ENCODE peak calls at places on chromosomes 7 and 10, in six cellular contexts. One of them, this sample, is unnamed.

GRCh38 chr7:99013266-99014112 is 130.4 kb downstream of the SMURF1 start:
- DNase-seq in pancreas: no peak
- DNase-seq in right atrium auricular region: no peak
- DNase-seq in CD8-positive, alpha-beta memory T cell: no peak
- DNase-seq in fibroblast of the aortic adventitia: no peak
- DNase-seq in brain microvascular endothelial cell: no peak
- DNase-seq in this sample: no peak

GRCh38 chr7:13965077-13965476 is 24.4 kb downstream of the ETV1 start:
- DNase-seq in CD8-positive, alpha-beta memory T cell: no peak
- DNase-seq in brain microvascular endothelial cell: no peak
- DNase-seq in pancreas: no peak
- DNase-seq in right atrium auricular region: no peak
- DNase-seq in fibroblast of the aortic adventitia: no peak
- DNase-seq in this sample: no peak

GRCh38 chr7:121739465-121739864 is 133.5 kb upstream of the PTPRZ1 start:
- DNase-seq in pancreas: no peak
- DNase-seq in right atrium auricular region: no peak
- DNase-seq in CD8-positive, alpha-beta memory T cell: no peak
- DNase-seq in fibroblast of the aortic adventitia: no peak
- DNase-seq in brain microvascular endothelial cell: no peak
- DNase-seq in this sample: no peak

GRCh38 chr7:76060842-76061241 is 12.9 kb downstream of the MDH2 start:
- DNase-seq in brain microvascular endothelial cell: no peak
- DNase-seq in CD8-positive, alpha-beta memory T cell: no peak
- DNase-seq in pancreas: no peak
- DNase-seq in right atrium auricular region: peak
- DNase-seq in fibroblast of the aortic adventitia: peak
- DNase-seq in this sample: no peak

GRCh38 chr10:96512997-96513685 is 585 bp downstream of the TLL2 start:
- DNase-seq in fibroblast of the aortic adventitia: peak
- DNase-seq in brain microvascular endothelial cell: no peak
- DNase-seq in pancreas: no peak
- DNase-seq in CD8-positive, alpha-beta memory T cell: peak
- DNase-seq in right atrium auricular region: no peak
- DNase-seq in this sample: no peak

GRCh38 chr7:142345817-142346216 is 88.0 kb upstream of the PRSS58 start:
- DNase-seq in CD8-positive, alpha-beta memory T cell: peak
- DNase-seq in fibroblast of the aortic adventitia: no peak
- DNase-seq in pancreas: no peak
- DNase-seq in right atrium auricular region: no peak
- DNase-seq in brain microvascular endothelial cell: no peak
- DNase-seq in this sample: no peak

GRCh38 chr10:47094636-47095035 is 183.4 kb downstream of the PTPN20 start:
- DNase-seq in fibroblast of the aortic adventitia: no peak
- DNase-seq in pancreas: no peak
- DNase-seq in brain microvascular endothelial cell: no peak
- DNase-seq in right atrium auricular region: no peak
- DNase-seq in CD8-positive, alpha-beta memory T cell: no peak
- DNase-seq in this sample: no peak

GRCh38 chr7:26061340-26062239 is 90.4 kb upstream of the NFE2L3 start:
- DNase-seq in CD8-positive, alpha-beta memory T cell: peak
- DNase-seq in pancreas: peak
- DNase-seq in brain microvascular endothelial cell: peak
- DNase-seq in fibroblast of the aortic adventitia: peak
- DNase-seq in right atrium auricular region: no peak
- DNase-seq in this sample: no peak

GRCh38 chr7:66114743-66115727 is at the start of gene CRCP:
- DNase-seq in CD8-positive, alpha-beta memory T cell: peak
- DNase-seq in brain microvascular endothelial cell: peak
- DNase-seq in right atrium auricular region: peak
- DNase-seq in fibroblast of the aortic adventitia: peak
- DNase-seq in pancreas: peak
- DNase-seq in this sample: no peak

GRCh38 chr10:122392835-122393234 is 18.3 kb downstream of the PLEKHA1 start:
- DNase-seq in fibroblast of the aortic adventitia: no peak
- DNase-seq in pancreas: no peak
- DNase-seq in brain microvascular endothelial cell: no peak
- DNase-seq in CD8-positive, alpha-beta memory T cell: no peak
- DNase-seq in right atrium auricular region: no peak
- DNase-seq in this sample: no peak

GRCh38 chr10:114023198-114023597 is 20.5 kb upstream of the ADRB1 start:
- DNase-seq in CD8-positive, alpha-beta memory T cell: no peak
- DNase-seq in pancreas: no peak
- DNase-seq in fibroblast of the aortic adventitia: peak
- DNase-seq in brain microvascular endothelial cell: peak
- DNase-seq in right atrium auricular region: no peak
- DNase-seq in this sample: no peak

GRCh38 chr10:127587668-127588395 is 38.7 kb downstream of the NPS start:
- DNase-seq in right atrium auricular region: no peak
- DNase-seq in fibroblast of the aortic adventitia: no peak
- DNase-seq in CD8-positive, alpha-beta memory T cell: no peak
- DNase-seq in brain microvascular endothelial cell: no peak
- DNase-seq in pancreas: no peak
- DNase-seq in this sample: no peak

GRCh38 chr10:18066947-18067346 is 73.3 kb upstream of the CACNB2 start:
- DNase-seq in pancreas: no peak
- DNase-seq in CD8-positive, alpha-beta memory T cell: no peak
- DNase-seq in fibroblast of the aortic adventitia: no peak
- DNase-seq in right atrium auricular region: no peak
- DNase-seq in brain microvascular endothelial cell: no peak
- DNase-seq in this sample: no peak

GRCh38 chr10:83654689-83655088 is 484.6 kb upstream of the GHITM start:
- DNase-seq in right atrium auricular region: no peak
- DNase-seq in CD8-positive, alpha-beta memory T cell: no peak
- DNase-seq in fibroblast of the aortic adventitia: no peak
- DNase-seq in pancreas: no peak
- DNase-seq in brain microvascular endothelial cell: no peak
- DNase-seq in this sample: no peak

GRCh38 chr7:150784120-150784736 is 15.9 kb downstream of the TMEM176B start:
- DNase-seq in fibroblast of the aortic adventitia: no peak
- DNase-seq in pancreas: no peak
- DNase-seq in brain microvascular endothelial cell: no peak
- DNase-seq in right atrium auricular region: peak
- DNase-seq in CD8-positive, alpha-beta memory T cell: no peak
- DNase-seq in this sample: no peak

GRCh38 chr7:1554332-1555045 is 1.5 kb downstream of the TMEM184A start:
- DNase-seq in right atrium auricular region: no peak
- DNase-seq in CD8-positive, alpha-beta memory T cell: no peak
- DNase-seq in fibroblast of the aortic adventitia: no peak
- DNase-seq in pancreas: peak
- DNase-seq in brain microvascular endothelial cell: no peak
- DNase-seq in this sample: no peak

GRCh38 chr7:1550846-1551155 is 5.2 kb downstream of the TMEM184A start:
- DNase-seq in fibroblast of the aortic adventitia: no peak
- DNase-seq in pancreas: no peak
- DNase-seq in brain microvascular endothelial cell: no peak
- DNase-seq in right atrium auricular region: no peak
- DNase-seq in CD8-positive, alpha-beta memory T cell: no peak
- DNase-seq in this sample: no peak

GRCh38 chr7:1550005-1550845 is 5.8 kb downstream of the TMEM184A start:
- DNase-seq in fibroblast of the aortic adventitia: no peak
- DNase-seq in CD8-positive, alpha-beta memory T cell: no peak
- DNase-seq in right atrium auricular region: no peak
- DNase-seq in pancreas: no peak
- DNase-seq in brain microvascular endothelial cell: no peak
- DNase-seq in this sample: no peak

GRCh38 chr7:1553513-1554210 is 2.3 kb downstream of the TMEM184A start:
- DNase-seq in fibroblast of the aortic adventitia: no peak
- DNase-seq in CD8-positive, alpha-beta memory T cell: no peak
- DNase-seq in brain microvascular endothelial cell: no peak
- DNase-seq in right atrium auricular region: no peak
- DNase-seq in pancreas: no peak
- DNase-seq in this sample: no peak

DNA sequence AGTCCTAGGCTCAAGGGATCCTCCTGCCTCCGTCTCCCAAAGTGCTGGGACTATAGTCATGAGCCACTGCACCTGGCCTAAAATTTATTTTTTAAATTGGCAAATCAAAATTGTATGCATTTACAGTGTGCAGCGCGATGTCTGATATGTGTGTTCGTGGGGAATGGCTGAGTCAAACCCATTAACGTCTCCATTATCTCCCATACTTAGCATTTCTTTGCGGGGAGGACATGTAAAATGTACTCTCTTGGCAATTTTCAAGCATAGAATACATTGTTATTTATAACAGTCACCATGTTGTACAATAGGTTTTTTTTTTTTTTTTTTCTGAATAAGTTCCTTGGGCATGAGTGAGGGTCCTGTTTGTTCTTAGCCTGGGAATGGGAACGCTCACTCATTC is 3.8 kb downstream of the TMEM184A start:
- DNase-seq in fibroblast of the aortic adventitia: no peak
- DNase-seq in right atrium auricular region: no peak
- DNase-seq in pancreas: no peak
- DNase-seq in brain microvascular endothelial cell: no peak
- DNase-seq in CD8-positive, alpha-beta memory T cell: no peak
- DNase-seq in this sample: no peak
- H3K4me3 ChIP-seq in fibroblast of the aortic adventitia: no peak
- H3K4me3 ChIP-seq in right atrium auricular region: no peak
- H3K4me3 ChIP-seq in pancreas: no peak
- H3K4me3 ChIP-seq in brain microvascular endothelial cell: no peak
- H3K4me3 ChIP-seq in CD8-positive, alpha-beta memory T cell: no peak
- H3K4me3 ChIP-seq in this sample: no peak

DNA sequence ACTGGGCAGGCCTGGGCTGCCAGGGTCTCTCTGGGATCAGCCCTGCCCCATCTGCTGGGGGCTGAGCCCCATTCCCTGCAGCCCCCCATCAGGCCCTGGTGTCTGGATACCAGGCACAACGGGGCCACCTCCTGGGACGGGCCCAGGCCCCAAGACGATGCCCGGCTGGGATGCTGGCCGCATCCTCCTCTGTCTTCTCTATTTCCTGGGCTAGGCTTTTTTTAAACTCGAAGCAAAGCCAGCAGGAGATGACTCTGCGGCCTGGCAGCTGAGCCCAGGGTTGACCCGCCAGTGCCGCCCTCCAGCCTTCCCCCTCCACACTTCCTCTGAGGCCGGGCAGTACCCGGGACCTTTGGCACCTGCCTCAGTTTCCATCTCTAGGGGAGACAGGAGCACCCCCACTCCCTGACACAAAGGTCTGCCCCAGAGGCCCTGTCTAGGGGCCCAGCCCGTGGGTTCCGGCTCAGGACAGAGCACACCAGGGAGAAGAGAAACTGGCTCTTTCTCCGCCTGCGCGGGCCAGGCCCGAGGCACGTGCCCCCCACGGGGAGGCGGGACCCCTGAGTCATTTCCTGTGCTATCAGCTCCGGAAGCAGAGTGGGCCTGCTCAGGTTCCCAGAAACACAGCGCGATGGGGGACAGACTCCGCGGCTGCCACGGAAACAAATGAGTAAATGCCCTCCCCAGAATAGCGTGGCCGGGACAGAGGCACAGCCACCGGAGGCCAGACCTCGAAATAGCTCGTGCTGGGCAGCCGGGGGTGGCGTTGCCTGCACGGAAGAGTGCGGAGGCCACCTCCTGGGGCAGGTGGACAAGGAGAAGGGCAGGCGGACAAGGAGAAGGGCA is 84.6 kb upstream of the PDGFA start:
- DNase-seq in fibroblast of the aortic adventitia: no peak
- DNase-seq in right atrium auricular region: peak
- DNase-seq in pancreas: no peak
- DNase-seq in brain microvascular endothelial cell: peak
- DNase-seq in CD8-positive, alpha-beta memory T cell: peak
- DNase-seq in this sample: no peak
- H3K4me3 ChIP-seq in fibroblast of the aortic adventitia: no peak
- H3K4me3 ChIP-seq in right atrium auricular region: no peak
- H3K4me3 ChIP-seq in pancreas: no peak
- H3K4me3 ChIP-seq in brain microvascular endothelial cell: peak
- H3K4me3 ChIP-seq in CD8-positive, alpha-beta memory T cell: peak
- H3K4me3 ChIP-seq in this sample: no peak

DNA sequence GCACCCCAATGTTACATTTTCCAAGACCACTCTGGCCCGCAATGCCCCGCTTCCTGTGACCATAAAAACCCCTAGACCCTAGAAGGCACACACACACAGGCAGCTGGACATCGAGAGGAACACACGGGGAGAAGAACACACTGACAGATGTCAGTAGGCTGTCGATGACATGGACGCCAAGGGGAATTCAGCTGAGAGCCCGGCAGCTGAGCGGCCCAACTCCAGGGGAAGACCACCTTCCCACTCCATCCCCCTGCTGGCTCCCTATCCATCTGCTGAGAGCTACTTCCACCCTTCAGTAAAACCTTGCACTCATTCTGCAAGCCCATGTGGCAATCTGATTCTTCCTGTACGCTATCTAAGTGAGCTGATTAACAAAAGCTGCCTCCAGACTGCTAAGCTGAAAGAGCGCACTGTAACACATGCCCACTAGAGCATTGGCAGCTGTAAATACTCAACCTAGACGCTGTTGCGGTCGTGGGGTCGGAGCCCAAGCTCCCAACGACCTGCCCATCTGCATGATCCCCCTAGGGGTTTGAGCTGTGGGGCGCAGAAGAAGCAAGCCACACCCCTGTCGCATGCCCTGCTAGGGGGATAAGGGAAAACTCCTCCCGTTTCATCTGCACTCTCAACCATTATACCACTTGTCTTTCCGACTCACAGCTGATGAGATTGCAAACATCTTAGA is 843.6 kb upstream of the POT1 start:
- DNase-seq in CD8-positive, alpha-beta memory T cell: no peak
- DNase-seq in pancreas: no peak
- DNase-seq in fibroblast of the aortic adventitia: no peak
- DNase-seq in right atrium auricular region: no peak
- DNase-seq in brain microvascular endothelial cell: no peak
- DNase-seq in this sample: no peak
- H3K4me3 ChIP-seq in CD8-positive, alpha-beta memory T cell: no peak
- H3K4me3 ChIP-seq in pancreas: no peak
- H3K4me3 ChIP-seq in fibroblast of the aortic adventitia: no peak
- H3K4me3 ChIP-seq in right atrium auricular region: no peak
- H3K4me3 ChIP-seq in brain microvascular endothelial cell: no peak
- H3K4me3 ChIP-seq in this sample: no peak

DNA sequence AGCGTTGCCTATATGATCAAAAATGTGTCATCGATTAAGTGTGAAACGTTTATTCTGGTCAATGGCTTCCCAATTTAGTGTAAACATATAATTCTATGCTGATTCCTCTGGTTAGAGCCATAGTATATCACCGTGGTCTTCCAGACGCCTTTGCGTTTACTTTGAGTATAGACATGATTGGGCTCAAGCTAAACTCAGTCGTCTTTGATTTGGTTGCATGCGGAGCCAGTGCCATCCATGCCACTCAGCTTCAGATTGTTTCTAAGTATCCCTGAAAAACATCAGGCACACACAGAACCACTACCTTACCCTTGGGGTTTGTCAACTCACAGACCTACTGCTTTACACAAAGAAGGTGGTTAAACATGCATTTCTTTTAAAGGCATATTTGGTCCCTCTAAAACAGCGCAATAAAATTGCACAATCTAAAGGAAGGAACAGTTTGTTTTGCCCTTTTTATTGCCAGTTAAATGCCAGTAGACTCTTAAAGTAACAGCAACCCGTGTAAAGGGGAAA is 273.6 kb upstream of the KLF6 start:
- DNase-seq in pancreas: no peak
- DNase-seq in right atrium auricular region: no peak
- DNase-seq in CD8-positive, alpha-beta memory T cell: no peak
- DNase-seq in brain microvascular endothelial cell: no peak
- DNase-seq in fibroblast of the aortic adventitia: no peak
- DNase-seq in this sample: no peak
- H3K4me3 ChIP-seq in pancreas: no peak
- H3K4me3 ChIP-seq in right atrium auricular region: no peak
- H3K4me3 ChIP-seq in CD8-positive, alpha-beta memory T cell: no peak
- H3K4me3 ChIP-seq in brain microvascular endothelial cell: no peak
- H3K4me3 ChIP-seq in fibroblast of the aortic adventitia: no peak
- H3K4me3 ChIP-seq in this sample: no peak

This sample was measured in epithelial cell of proximal tubule.